ENCODE peak calls at places on chromosomes 6 and 20, in ten cellular contexts. T is adrenal gland, Y is IMR-90, H is dorsolateral prefrontal cortex, Z is Peyer's patch, I is RWPE1, N is coronary artery, P is psoas muscle, K is HCT116, X is left lung. M is an unnamed sample.
A peak's percentile ranks its signal among the peaks of the same experiment; 100 is the strongest.

GRCh38 chr20:47278907-47279348 is 77.6 kb downstream of the ZMYND8 start:
- DNase-seq in T (peak; percentile 66), Y (peak; percentile 26), H (no peak), Z (no peak), I (no peak), N (no peak), P (no peak), K (peak; percentile 68), X (no peak), M (no peak)

GRCh38 chr6:69835414-69836179 is 30.8 kb upstream of the COL19A1 start:
- DNase-seq in T (peak; percentile 22), Y (peak; percentile 76), H (no peak), Z (no peak), I (peak; percentile 33), N (no peak), P (no peak), K (peak; percentile 56), X (no peak), M (peak; percentile 77)

GRCh38 chr6:15774011-15774410 is 111.2 kb upstream of the DTNBP1 start:
- DNase-seq in T (no peak), Y (no peak), H (no peak), Z (no peak), I (no peak), N (no peak), P (no peak), K (no peak), X (no peak), M (no peak)

GRCh38 chr6:56536536-56536935 is 106.2 kb downstream of the DST start:
- DNase-seq in T (no peak), Y (peak; percentile 49), H (no peak), Z (no peak), I (no peak), N (no peak), P (no peak), K (no peak), X (no peak), M (no peak)

GRCh38 chr6:33781105-33781975 is 7.6 kb downstream of the LEMD2 start:
- DNase-seq in T (no peak), Y (no peak), H (no peak), Z (no peak), I (peak; percentile 72), N (no peak), P (no peak), K (peak; percentile 48), X (no peak), M (peak; percentile 46)

GRCh38 chr20:57024849-57025248 is 241.6 kb downstream of the BMP7 start:
- DNase-seq in T (no peak), Y (no peak), H (no peak), Z (no peak), I (no peak), N (no peak), P (no peak), K (no peak), X (no peak), M (no peak)

GRCh38 chr6:108492131-108492766 is 68.5 kb upstream of the FOXO3 start:
- DNase-seq in T (peak; percentile 20), Y (peak; percentile 54), H (no peak), Z (no peak), I (peak; percentile 39), N (no peak), P (no peak), K (peak; percentile 36), X (no peak), M (peak; percentile 33)

GRCh38 chr20:54132612-54133433 is 41.0 kb downstream of the CYP24A1 start:
- DNase-seq in T (no peak), Y (peak; percentile 98), H (no peak), Z (no peak), I (peak; percentile 97), N (no peak), P (no peak), K (peak; percentile 92), X (no peak), M (peak; percentile 96)

GRCh38 chr6:139647001-139647400 is 272.6 kb upstream of the CITED2 start:
- DNase-seq in T (no peak), Y (peak; percentile 24), H (no peak), Z (no peak), I (no peak), N (no peak), P (no peak), K (no peak), X (no peak), M (no peak)

GRCh38 chr6:134665029-134665723 is 284.7 kb downstream of the ALDH8A1 start:
- DNase-seq in T (no peak), Y (no peak), H (no peak), Z (no peak), I (no peak), N (no peak), P (no peak), K (no peak), X (no peak), M (no peak)

GRCh38 chr6:29559524-29560287 is at the start of gene UBD:
- DNase-seq in T (no peak), Y (no peak), H (no peak), Z (no peak), I (no peak), N (no peak), P (no peak), K (no peak), X (no peak), M (peak; percentile 10)

DNA sequence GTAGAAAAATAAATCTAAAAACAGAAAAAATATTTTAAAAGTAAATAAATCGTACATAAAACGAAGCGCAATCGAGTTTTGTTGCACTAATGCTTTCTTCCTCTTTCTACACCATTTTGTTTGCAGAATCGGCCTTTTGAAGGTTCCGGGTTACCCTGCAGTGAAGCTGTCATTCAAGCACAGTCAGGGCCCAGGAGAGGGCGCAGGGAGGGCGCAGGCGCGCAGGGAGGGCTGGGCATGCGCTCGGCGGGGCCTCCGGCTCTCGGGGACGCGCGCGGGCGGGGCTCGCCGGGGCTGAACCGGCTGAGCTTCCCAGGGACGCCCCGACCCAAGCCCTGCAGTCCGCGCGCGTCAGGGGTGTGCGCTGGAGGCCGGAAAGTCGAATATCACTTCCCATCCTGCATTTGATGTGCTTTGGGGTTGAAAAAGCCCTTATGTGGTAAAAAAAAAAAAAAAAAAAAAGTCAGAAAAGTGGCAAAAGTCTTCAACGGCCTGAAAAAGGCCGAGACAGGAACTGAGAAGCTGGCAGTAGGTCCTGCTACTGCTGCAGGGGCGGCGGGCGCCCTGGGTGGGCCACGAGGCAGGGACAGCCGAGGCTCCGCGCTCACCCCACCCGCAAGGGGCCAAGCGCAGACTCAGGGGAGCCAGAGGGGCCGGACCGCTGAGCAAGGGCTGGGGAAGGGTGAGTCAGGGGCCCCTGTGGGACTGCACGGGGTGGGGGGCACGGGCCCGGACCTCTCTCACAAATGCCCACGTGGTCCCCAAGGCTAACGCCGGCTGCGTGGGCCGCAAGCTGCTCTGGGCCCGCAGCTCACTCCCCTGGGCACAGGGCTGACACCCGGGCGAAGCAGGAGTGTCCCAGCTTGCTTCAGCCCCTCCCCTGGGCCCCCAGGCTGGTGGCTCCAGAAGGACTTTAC is 40.5 kb downstream of the THBS2 start:
- DNase-seq in T (peak; percentile 92), Y (peak; percentile 84), H (peak; percentile 89), Z (peak; percentile 78), I (peak; percentile 93), N (peak; percentile 91), P (peak; percentile 94), K (peak; percentile 73), X (peak; percentile 91), M (peak; percentile 84)
- TF ChIP-seq CTCF in T (peak; percentile 58), Y (peak; percentile 48), H (peak; percentile 67), Z (peak; percentile 42), I (peak; percentile 60), N (peak; percentile 20), P (peak; percentile 41), K (no peak), X (peak; percentile 15), M (peak; percentile 42)

GRCh38 chr6:1663511-1663910 is 53.8 kb downstream of the FOXC1 start:
- DNase-seq in T (no peak), Y (no peak), H (no peak), Z (no peak), I (no peak), N (no peak), P (no peak), K (no peak), X (no peak), M (no peak)
- H3K27ac ChIP-seq in T (no peak overlapping the region), Y (peak overlapping the region; percentile 95), H (no peak overlapping the region), Z (no peak overlapping the region), I (no peak overlapping the region), N (peak overlapping the region; percentile 9), P (no peak overlapping the region), K (no peak overlapping the region), X (no peak overlapping the region), M (no peak overlapping the region)

GRCh38 chr6:62891065-62891647 is 320.1 kb upstream of the FKBP1C start:
- DNase-seq in T (no peak), Y (no peak), H (no peak), Z (no peak), I (no peak), N (no peak), P (no peak), K (no peak), X (no peak), M (no peak)
- TF ChIP-seq CTCF in T (no peak), Y (peak; percentile 25), H (peak; percentile 49), Z (no peak), I (peak; percentile 36), N (no peak), P (no peak), K (no peak), X (peak; percentile 23), M (no peak)

GRCh38 chr6:72826033-72826432 is 204.2 kb downstream of the KCNQ5 start:
- DNase-seq in T (no peak), Y (peak; percentile 77), H (no peak), Z (no peak), I (peak; percentile 23), N (no peak), P (no peak), K (no peak), X (no peak), M (peak; percentile 5)

GRCh38 chr6:72825265-72825918 is 203.5 kb downstream of the KCNQ5 start:
- DNase-seq in T (no peak), Y (peak; percentile 69), H (no peak), Z (no peak), I (peak; percentile 5), N (no peak), P (no peak), K (no peak), X (no peak), M (peak; percentile 55)

GRCh38 chr6:72826744-72827438 is 205.0 kb downstream of the KCNQ5 start:
- DNase-seq in T (no peak), Y (peak; percentile 59), H (no peak), Z (no peak), I (no peak), N (no peak), P (no peak), K (no peak), X (no peak), M (peak; percentile 50)

GRCh38 chr6:72822691-72823090 is 200.8 kb downstream of the KCNQ5 start:
- DNase-seq in T (no peak), Y (no peak), H (no peak), Z (no peak), I (no peak), N (no peak), P (no peak), K (no peak), X (no peak), M (no peak)

GRCh38 chr6:72824833-72825232 is 203.0 kb downstream of the KCNQ5 start:
- DNase-seq in T (no peak), Y (no peak), H (no peak), Z (no peak), I (no peak), N (no peak), P (no peak), K (no peak), X (no peak), M (no peak)
- H3K27ac ChIP-seq in T (no peak overlapping the region), Y (no peak overlapping the region), H (no peak overlapping the region), Z (no peak overlapping the region), I (no peak overlapping the region), N (no peak overlapping the region), P (peak overlapping the region; percentile 64), K (no peak overlapping the region), X (no peak overlapping the region), M (no peak overlapping the region)

M was measured in brain microvascular endothelial cell.